ENCODE peak calls at places on chromosomes 13 and 19, in four cellular contexts. One of them, this sample, is unnamed.

GRCh38 chr13:48573213-48573612 is 40.3 kb upstream of the RCBTB2 start:
- DNase-seq in K562: no peak
- DNase-seq in IMR-90: no peak
- DNase-seq in H1: no peak
- DNase-seq in this sample: no peak

GRCh38 chr13:22738357-22738756 is 442.4 kb upstream of the SGCG start:
- DNase-seq in K562: no peak
- DNase-seq in IMR-90: no peak
- DNase-seq in H1: no peak
- DNase-seq in this sample: no peak

GRCh38 chr19:19750131-19750841 is 17.4 kb upstream of the ZNF14 start:
- DNase-seq in K562: no peak
- DNase-seq in IMR-90: no peak
- DNase-seq in H1: no peak
- DNase-seq in this sample: no peak

GRCh38 chr19:42255766-42256750 is 1.1 kb upstream of the ERF start:
- DNase-seq in K562: no peak
- DNase-seq in IMR-90: peak; percentile 46
- DNase-seq in H1: no peak
- DNase-seq in this sample: no peak

GRCh38 chr19:47369923-47370625 is 21.0 kb downstream of the DHX34 start:
- DNase-seq in K562: no peak
- DNase-seq in IMR-90: peak; percentile 74
- DNase-seq in H1: no peak
- DNase-seq in this sample: no peak

GRCh38 chr13:79485014-79485441 is 4.1 kb downstream of the NDFIP2 start:
- DNase-seq in K562: no peak
- DNase-seq in IMR-90: peak; percentile 83
- DNase-seq in H1: no peak
- DNase-seq in this sample: no peak

GRCh38 chr13:63910406-63910957 is 2494.8 kb upstream of the PCDH20 start:
- DNase-seq in K562: no peak
- DNase-seq in IMR-90: peak; percentile 7
- DNase-seq in H1: peak; percentile 52
- DNase-seq in this sample: no peak

GRCh38 chr19:50702158-50702869 is 17.3 kb downstream of the SHANK1 start:
- DNase-seq in K562: no peak
- DNase-seq in IMR-90: no peak
- DNase-seq in H1: no peak
- DNase-seq in this sample: no peak

GRCh38 chr13:80239571-80240255 is 101.2 kb downstream of the SPRY2 start:
- DNase-seq in K562: no peak
- DNase-seq in IMR-90: peak; percentile 2
- DNase-seq in H1: no peak
- DNase-seq in this sample: no peak

DNA sequence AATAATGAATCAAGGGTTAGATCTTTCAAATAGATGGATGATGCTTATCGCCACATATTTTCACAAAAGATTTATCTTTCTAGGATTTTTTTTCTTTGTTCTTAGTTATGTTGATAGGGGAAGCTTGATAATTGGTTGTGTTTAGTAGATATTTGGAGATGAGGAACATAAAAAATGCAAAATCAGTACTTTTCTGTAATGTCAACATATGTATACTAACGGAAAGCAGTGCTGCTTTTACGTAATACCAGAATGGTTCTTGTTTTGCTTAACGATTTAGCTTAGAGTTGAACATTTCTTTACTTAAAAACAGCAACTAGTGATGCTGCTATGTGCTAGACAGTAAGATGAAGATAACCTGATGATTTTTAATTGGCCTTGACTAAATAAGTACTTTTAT is 3.0 kb downstream of the ZMYM2 start:
- DNase-seq in K562: no peak
- DNase-seq in IMR-90: no peak
- DNase-seq in H1: no peak
- DNase-seq in this sample: no peak
- TF ChIP-seq CHD1 in K562: no peak
- TF ChIP-seq CHD1 in IMR-90: no peak
- TF ChIP-seq CHD1 in H1: no peak
- TF ChIP-seq CHD1 in this sample: no peak

DNA sequence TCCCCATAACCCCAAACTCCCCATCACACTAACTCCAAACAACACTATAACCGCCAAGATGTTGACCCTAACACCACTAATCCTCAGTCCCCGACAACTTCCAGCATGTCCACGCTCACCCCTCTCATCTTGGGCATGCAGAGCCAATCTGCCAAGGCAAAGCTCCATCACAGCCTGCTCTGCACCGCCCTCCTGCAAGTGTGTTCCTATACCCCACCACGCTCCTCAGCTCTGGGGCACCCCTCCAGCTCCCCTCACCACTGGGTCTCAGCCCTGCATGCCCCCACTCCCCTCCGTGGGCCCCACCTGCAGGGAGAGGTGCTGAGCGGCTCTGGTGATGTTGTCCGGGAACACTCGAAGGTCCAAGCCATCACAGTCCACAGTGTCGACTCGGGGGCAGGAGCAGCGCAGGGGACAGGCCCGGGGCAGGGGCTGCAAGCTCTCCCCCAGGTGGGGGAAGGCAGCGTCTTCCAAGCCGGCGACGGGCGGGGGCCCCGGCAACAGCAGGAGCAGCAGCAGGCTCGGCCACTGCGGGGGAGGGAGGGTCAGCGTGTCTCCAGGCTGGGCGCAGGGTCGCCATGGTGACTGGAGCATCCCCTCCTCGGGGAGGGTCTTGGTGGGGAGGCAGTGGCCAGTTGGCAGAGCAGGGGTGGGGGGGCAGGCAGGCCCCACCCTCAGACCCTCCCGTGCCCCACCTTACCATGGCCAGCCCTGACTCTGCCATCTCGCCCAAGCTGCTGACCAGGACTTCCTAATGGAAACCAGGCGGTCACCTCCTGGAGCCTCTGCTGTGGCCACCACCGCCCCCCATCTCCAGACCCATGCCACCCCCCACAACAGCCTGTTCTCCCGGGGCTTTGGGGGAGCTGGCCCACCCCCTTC is 497 bp downstream of the PODNL1 start:
- DNase-seq in K562: no peak
- DNase-seq in IMR-90: no peak
- DNase-seq in H1: no peak
- DNase-seq in this sample: no peak
- TF ChIP-seq CHD1 in K562: no peak
- TF ChIP-seq CHD1 in IMR-90: no peak
- TF ChIP-seq CHD1 in H1: no peak
- TF ChIP-seq CHD1 in this sample: no peak

GRCh38 chr19:5672708-5673459 is 7.4 kb downstream of the MICOS13 start:
- DNase-seq in K562: no peak
- DNase-seq in IMR-90: no peak
- DNase-seq in H1: no peak
- DNase-seq in this sample: no peak
- TF ChIP-seq CHD1 in K562: no peak
- TF ChIP-seq CHD1 in IMR-90: no peak
- TF ChIP-seq CHD1 in H1: no peak
- TF ChIP-seq CHD1 in this sample: no peak

GRCh38 chr19:27925202-27925601 is 1287.7 kb downstream of the UQCRFS1 start:
- DNase-seq in K562: no peak
- DNase-seq in IMR-90: no peak
- DNase-seq in H1: no peak
- DNase-seq in this sample: no peak
- TF ChIP-seq CHD1 in K562: no peak
- TF ChIP-seq CHD1 in IMR-90: no peak
- TF ChIP-seq CHD1 in H1: no peak
- TF ChIP-seq CHD1 in this sample: no peak

This sample was measured in GM12878.